ENCODE peak calls at places on chromosomes 3 and 15, in eight cellular contexts. One of them, this sample, is unnamed.

GRCh38 chr3:118813472-118813871 is 221.2 kb downstream of the IGSF11 start:
- DNase-seq in NCI-H2081: no peak
- DNase-seq in stomach: no peak
- DNase-seq in A549: no peak
- DNase-seq in LHCN-M2: no peak
- DNase-seq in GM13976: no peak
- DNase-seq in memory B cell: no peak
- DNase-seq in left lung: no peak
- DNase-seq in this sample: no peak

GRCh38 chr3:168165390-168166269 is 69.9 kb upstream of the GOLIM4 start:
- DNase-seq in NCI-H2081: peak
- DNase-seq in stomach: peak
- DNase-seq in A549: peak
- DNase-seq in LHCN-M2: peak
- DNase-seq in GM13976: peak
- DNase-seq in memory B cell: peak
- DNase-seq in left lung: peak
- DNase-seq in this sample: peak

GRCh38 chr3:188269040-188269439 is 115.1 kb downstream of the LPP start:
- DNase-seq in NCI-H2081: no peak
- DNase-seq in stomach: no peak
- DNase-seq in A549: no peak
- DNase-seq in LHCN-M2: no peak
- DNase-seq in GM13976: no peak
- DNase-seq in memory B cell: no peak
- DNase-seq in left lung: no peak
- DNase-seq in this sample: no peak

GRCh38 chr3:111720681-111721380 is 125.7 kb upstream of the ZBED2 start:
- DNase-seq in NCI-H2081: no peak
- DNase-seq in stomach: no peak
- DNase-seq in A549: no peak
- DNase-seq in LHCN-M2: no peak
- DNase-seq in GM13976: no peak
- DNase-seq in memory B cell: no peak
- DNase-seq in left lung: no peak
- DNase-seq in this sample: no peak

GRCh38 chr3:188900421-188900941 is 271.3 kb upstream of the TPRG1 start:
- DNase-seq in NCI-H2081: no peak
- DNase-seq in stomach: no peak
- DNase-seq in A549: peak
- DNase-seq in LHCN-M2: peak
- DNase-seq in GM13976: no peak
- DNase-seq in memory B cell: no peak
- DNase-seq in left lung: no peak
- DNase-seq in this sample: peak

GRCh38 chr3:20104167-20104661 is 64.0 kb downstream of the KAT2B start:
- DNase-seq in NCI-H2081: no peak
- DNase-seq in stomach: no peak
- DNase-seq in A549: no peak
- DNase-seq in LHCN-M2: no peak
- DNase-seq in GM13976: peak
- DNase-seq in memory B cell: no peak
- DNase-seq in left lung: no peak
- DNase-seq in this sample: no peak

GRCh38 chr15:43361313-43361903 is 9.4 kb downstream of the ZSCAN29 start:
- DNase-seq in NCI-H2081: no peak
- DNase-seq in stomach: no peak
- DNase-seq in A549: no peak
- DNase-seq in LHCN-M2: no peak
- DNase-seq in GM13976: no peak
- DNase-seq in memory B cell: no peak
- DNase-seq in left lung: no peak
- DNase-seq in this sample: no peak

GRCh38 chr3:54969652-54970051 is 41.8 kb upstream of the LRTM1 start:
- DNase-seq in NCI-H2081: no peak
- DNase-seq in stomach: no peak
- DNase-seq in A549: no peak
- DNase-seq in LHCN-M2: no peak
- DNase-seq in GM13976: no peak
- DNase-seq in memory B cell: no peak
- DNase-seq in left lung: no peak
- DNase-seq in this sample: no peak

GRCh38 chr15:84981711-84982300 is at the start of gene PDE8A:
- DNase-seq in NCI-H2081: peak
- DNase-seq in stomach: peak
- DNase-seq in A549: peak
- DNase-seq in LHCN-M2: peak
- DNase-seq in GM13976: peak
- DNase-seq in memory B cell: no peak
- DNase-seq in left lung: peak
- DNase-seq in this sample: no peak

GRCh38 chr15:61318276-61318675 is 89.2 kb upstream of the RORA start:
- DNase-seq in NCI-H2081: peak
- DNase-seq in stomach: no peak
- DNase-seq in A549: no peak
- DNase-seq in LHCN-M2: no peak
- DNase-seq in GM13976: no peak
- DNase-seq in memory B cell: no peak
- DNase-seq in left lung: no peak
- DNase-seq in this sample: no peak

GRCh38 chr15:73926191-73927002 is at the start of gene LOXL1:
- DNase-seq in NCI-H2081: no peak
- DNase-seq in stomach: peak
- DNase-seq in A549: no peak
- DNase-seq in LHCN-M2: peak
- DNase-seq in GM13976: no peak
- DNase-seq in memory B cell: no peak
- DNase-seq in left lung: peak
- DNase-seq in this sample: peak

GRCh38 chr15:51658664-51659063 is 22.6 kb upstream of the SCG3 start:
- DNase-seq in NCI-H2081: no peak
- DNase-seq in stomach: no peak
- DNase-seq in A549: no peak
- DNase-seq in LHCN-M2: peak
- DNase-seq in GM13976: no peak
- DNase-seq in memory B cell: no peak
- DNase-seq in left lung: no peak
- DNase-seq in this sample: no peak

GRCh38 chr3:189712906-189713483 is 81.8 kb downstream of the TP63 start:
- DNase-seq in NCI-H2081: peak
- DNase-seq in stomach: no peak
- DNase-seq in A549: no peak
- DNase-seq in LHCN-M2: no peak
- DNase-seq in GM13976: no peak
- DNase-seq in memory B cell: no peak
- DNase-seq in left lung: no peak
- DNase-seq in this sample: no peak

GRCh38 chr3:173529062-173529711 is 131.6 kb downstream of the NLGN1 start:
- DNase-seq in NCI-H2081: peak
- DNase-seq in stomach: no peak
- DNase-seq in A549: no peak
- DNase-seq in LHCN-M2: no peak
- DNase-seq in GM13976: peak
- DNase-seq in memory B cell: no peak
- DNase-seq in left lung: no peak
- DNase-seq in this sample: peak

GRCh38 chr3:53630547-53630946 is 136.1 kb downstream of the CACNA1D start:
- DNase-seq in NCI-H2081: no peak
- DNase-seq in stomach: no peak
- DNase-seq in A549: no peak
- DNase-seq in LHCN-M2: no peak
- DNase-seq in GM13976: no peak
- DNase-seq in memory B cell: no peak
- DNase-seq in left lung: no peak
- DNase-seq in this sample: no peak

GRCh38 chr3:116667324-116667723 is 42.3 kb upstream of the TUSC7 start:
- DNase-seq in NCI-H2081: no peak
- DNase-seq in stomach: no peak
- DNase-seq in A549: no peak
- DNase-seq in LHCN-M2: no peak
- DNase-seq in GM13976: no peak
- DNase-seq in memory B cell: no peak
- DNase-seq in left lung: no peak
- DNase-seq in this sample: no peak

GRCh38 chr15:98865397-98866339 is 141.9 kb downstream of the PGPEP1L start:
- DNase-seq in NCI-H2081: peak
- DNase-seq in stomach: peak
- DNase-seq in A549: no peak
- DNase-seq in LHCN-M2: no peak
- DNase-seq in GM13976: peak
- DNase-seq in memory B cell: peak
- DNase-seq in left lung: peak
- DNase-seq in this sample: no peak

GRCh38 chr15:67175643-67176071 is 78.8 kb downstream of the AAGAB start:
- DNase-seq in NCI-H2081: no peak
- DNase-seq in stomach: no peak
- DNase-seq in A549: no peak
- DNase-seq in LHCN-M2: peak
- DNase-seq in GM13976: peak
- DNase-seq in memory B cell: no peak
- DNase-seq in left lung: peak
- DNase-seq in this sample: no peak

GRCh38 chr15:80489030-80489594 is 84.9 kb downstream of the ARNT2 start:
- DNase-seq in NCI-H2081: no peak
- DNase-seq in stomach: no peak
- DNase-seq in A549: no peak
- DNase-seq in LHCN-M2: peak
- DNase-seq in GM13976: no peak
- DNase-seq in memory B cell: no peak
- DNase-seq in left lung: no peak
- DNase-seq in this sample: no peak

GRCh38 chr3:155326901-155327300 is 33.4 kb upstream of the STRIT1 start:
- DNase-seq in NCI-H2081: no peak
- DNase-seq in stomach: no peak
- DNase-seq in A549: no peak
- DNase-seq in LHCN-M2: no peak
- DNase-seq in GM13976: no peak
- DNase-seq in memory B cell: no peak
- DNase-seq in left lung: no peak
- DNase-seq in this sample: no peak

GRCh38 chr3:167728176-167728575 is 6.5 kb downstream of the PDCD10 start:
- DNase-seq in NCI-H2081: no peak
- DNase-seq in stomach: no peak
- DNase-seq in A549: peak
- DNase-seq in LHCN-M2: peak
- DNase-seq in GM13976: no peak
- DNase-seq in memory B cell: no peak
- DNase-seq in left lung: no peak
- DNase-seq in this sample: no peak

GRCh38 chr15:78047631-78048409 is 29.7 kb downstream of the TBC1D2B start:
- DNase-seq in NCI-H2081: no peak
- DNase-seq in stomach: no peak
- DNase-seq in A549: no peak
- DNase-seq in LHCN-M2: no peak
- DNase-seq in GM13976: no peak
- DNase-seq in memory B cell: no peak
- DNase-seq in left lung: no peak
- DNase-seq in this sample: no peak

GRCh38 chr3:20321391-20322047 is 135.5 kb upstream of the SGO1 start:
- DNase-seq in NCI-H2081: no peak
- DNase-seq in stomach: no peak
- DNase-seq in A549: no peak
- DNase-seq in LHCN-M2: no peak
- DNase-seq in GM13976: no peak
- DNase-seq in memory B cell: no peak
- DNase-seq in left lung: no peak
- DNase-seq in this sample: no peak

GRCh38 chr3:55629432-55629831 is 142.3 kb upstream of the WNT5A start:
- DNase-seq in NCI-H2081: no peak
- DNase-seq in stomach: peak
- DNase-seq in A549: no peak
- DNase-seq in LHCN-M2: no peak
- DNase-seq in GM13976: no peak
- DNase-seq in memory B cell: no peak
- DNase-seq in left lung: no peak
- DNase-seq in this sample: no peak

GRCh38 chr3:42666022-42666421 is 12.5 kb downstream of the ZBTB47 start:
- DNase-seq in NCI-H2081: no peak
- DNase-seq in stomach: no peak
- DNase-seq in A549: no peak
- DNase-seq in LHCN-M2: no peak
- DNase-seq in GM13976: no peak
- DNase-seq in memory B cell: no peak
- DNase-seq in left lung: no peak
- DNase-seq in this sample: no peak

GRCh38 chr3:17339233-17339632 is 403.2 kb downstream of the TBC1D5 start:
- DNase-seq in NCI-H2081: no peak
- DNase-seq in stomach: no peak
- DNase-seq in A549: no peak
- DNase-seq in LHCN-M2: no peak
- DNase-seq in GM13976: no peak
- DNase-seq in memory B cell: no peak
- DNase-seq in left lung: no peak
- DNase-seq in this sample: no peak

GRCh38 chr3:173733029-173733652 is 335.6 kb downstream of the NLGN1 start:
- DNase-seq in NCI-H2081: no peak
- DNase-seq in stomach: no peak
- DNase-seq in A549: no peak
- DNase-seq in LHCN-M2: peak
- DNase-seq in GM13976: no peak
- DNase-seq in memory B cell: no peak
- DNase-seq in left lung: no peak
- DNase-seq in this sample: no peak

GRCh38 chr3:186128158-186128557 is 19.3 kb upstream of the ETV5 start:
- DNase-seq in NCI-H2081: no peak
- DNase-seq in stomach: no peak
- DNase-seq in A549: no peak
- DNase-seq in LHCN-M2: no peak
- DNase-seq in GM13976: no peak
- DNase-seq in memory B cell: no peak
- DNase-seq in left lung: no peak
- DNase-seq in this sample: no peak

GRCh38 chr15:31352283-31352880 is 25.7 kb downstream of the KLF13 start:
- DNase-seq in NCI-H2081: peak
- DNase-seq in stomach: peak
- DNase-seq in A549: no peak
- DNase-seq in LHCN-M2: no peak
- DNase-seq in GM13976: no peak
- DNase-seq in memory B cell: no peak
- DNase-seq in left lung: no peak
- DNase-seq in this sample: no peak

GRCh38 chr3:98617841-98618240 is 24.4 kb upstream of the CPOX start:
- DNase-seq in NCI-H2081: no peak
- DNase-seq in stomach: no peak
- DNase-seq in A549: no peak
- DNase-seq in LHCN-M2: no peak
- DNase-seq in GM13976: no peak
- DNase-seq in memory B cell: no peak
- DNase-seq in left lung: no peak
- DNase-seq in this sample: no peak

GRCh38 chr15:55782901-55783300 is 39.9 kb upstream of the PRTG start:
- DNase-seq in NCI-H2081: no peak
- DNase-seq in stomach: no peak
- DNase-seq in A549: no peak
- DNase-seq in LHCN-M2: no peak
- DNase-seq in GM13976: no peak
- DNase-seq in memory B cell: no peak
- DNase-seq in left lung: no peak
- DNase-seq in this sample: no peak

GRCh38 chr3:67654832-67655152 is 380 bp upstream of the SUCLG2 start:
- DNase-seq in NCI-H2081: no peak
- DNase-seq in stomach: no peak
- DNase-seq in A549: no peak
- DNase-seq in LHCN-M2: no peak
- DNase-seq in GM13976: no peak
- DNase-seq in memory B cell: peak
- DNase-seq in left lung: no peak
- DNase-seq in this sample: no peak

GRCh38 chr15:41851755-41852370 is 13.2 kb downstream of the PLA2G4B start:
- DNase-seq in NCI-H2081: no peak
- DNase-seq in stomach: no peak
- DNase-seq in A549: no peak
- DNase-seq in LHCN-M2: no peak
- DNase-seq in GM13976: no peak
- DNase-seq in memory B cell: no peak
- DNase-seq in left lung: no peak
- DNase-seq in this sample: no peak

GRCh38 chr3:38168151-38168987 is 3.0 kb downstream of the OXSR1 start:
- DNase-seq in NCI-H2081: no peak
- DNase-seq in stomach: no peak
- DNase-seq in A549: no peak
- DNase-seq in LHCN-M2: peak
- DNase-seq in GM13976: no peak
- DNase-seq in memory B cell: no peak
- DNase-seq in left lung: no peak
- DNase-seq in this sample: peak

This sample was measured in PC-9.